ENCODE peak calls at places on chromosomes 7 and 10, in ten cellular contexts. N is transverse colon, Z is WERI-Rb-1, Q is neural progenitor cell, G is foreskin fibroblast, B is thoracic aorta, E is cardiac fibroblast, Y is AG04449, C is cardiac muscle cell, F is IMR-90. O is an unnamed sample.

GRCh38 chr10:117532451-117533107 is 10.0 kb upstream of the EMX2 start:
- DNase-seq in N (no peak), Z (no peak), Q (peak), G (peak), B (no peak), E (no peak), Y (no peak), C (no peak), F (no peak), O (no peak)

GRCh38 chr10:95268438-95268837 is 22.4 kb downstream of the PDLIM1 start:
- DNase-seq in N (no peak), Z (no peak), Q (peak), G (no peak), B (no peak), E (peak), Y (no peak), C (peak), F (peak), O (peak)

GRCh38 chr10:99234067-99234738 is 1.4 kb downstream of the HPSE2 start:
- DNase-seq in N (peak), Z (peak), Q (peak), G (peak), B (no peak), E (peak), Y (no peak), C (peak), F (peak), O (peak)

GRCh38 chr7:69334706-69335105 is 263.6 kb upstream of the AUTS2 start:
- DNase-seq in N (no peak), Z (no peak), Q (no peak), G (no peak), B (no peak), E (no peak), Y (no peak), C (no peak), F (no peak), O (no peak)

GRCh38 chr7:157691521-157692155 is 354.8 kb downstream of the DNAJB6 start:
- DNase-seq in N (no peak), Z (peak), Q (peak), G (peak), B (no peak), E (peak), Y (no peak), C (no peak), F (no peak), O (no peak)

GRCh38 chr7:114653391-114654088 is 238.9 kb downstream of the FOXP2 start:
- DNase-seq in N (no peak), Z (no peak), Q (no peak), G (peak), B (no peak), E (no peak), Y (no peak), C (peak), F (peak), O (peak)

GRCh38 chr10:119652361-119652760 is 1.2 kb downstream of the BAG3 start:
- DNase-seq in N (no peak), Z (no peak), Q (peak), G (peak), B (no peak), E (peak), Y (peak), C (peak), F (peak), O (peak)

GRCh38 chr7:50206521-50207250 is 97.8 kb upstream of the IKZF1 start:
- DNase-seq in N (peak), Z (no peak), Q (no peak), G (no peak), B (no peak), E (no peak), Y (no peak), C (no peak), F (no peak), O (no peak)

GRCh38 chr10:52818019-52818418 is 45.4 kb upstream of the MBL2 start:
- DNase-seq in N (no peak), Z (peak), Q (peak), G (peak), B (no peak), E (peak), Y (no peak), C (peak), F (peak), O (peak)

GRCh38 chr10:6757119-6757518 is 177.0 kb upstream of the PRKCQ start:
- DNase-seq in N (peak), Z (no peak), Q (no peak), G (no peak), B (no peak), E (no peak), Y (no peak), C (no peak), F (no peak), O (no peak)

GRCh38 chr10:28652703-28653102 is 24.6 kb upstream of the BAMBI start:
- DNase-seq in N (no peak), Z (no peak), Q (no peak), G (no peak), B (no peak), E (no peak), Y (no peak), C (no peak), F (no peak), O (no peak)

GRCh38 chr7:23205861-23206510 is 24.1 kb downstream of the NUP42 start:
- DNase-seq in N (no peak), Z (no peak), Q (no peak), G (peak), B (no peak), E (no peak), Y (no peak), C (no peak), F (no peak), O (peak)

GRCh38 chr10:119190954-119191619 is 12.5 kb upstream of the PRDX3 start:
- DNase-seq in N (no peak), Z (no peak), Q (no peak), G (no peak), B (no peak), E (no peak), Y (no peak), C (no peak), F (no peak), O (no peak)

GRCh38 chr10:12448340-12448728 is 99.0 kb downstream of the CAMK1D start:
- DNase-seq in N (no peak), Z (no peak), Q (no peak), G (no peak), B (no peak), E (no peak), Y (no peak), C (no peak), F (no peak), O (no peak)

GRCh38 chr7:101240226-101241014 is 2.8 kb upstream of the CLDN15 start:
- DNase-seq in N (no peak), Z (peak), Q (no peak), G (no peak), B (no peak), E (no peak), Y (no peak), C (no peak), F (no peak), O (no peak)

GRCh38 chr10:36779238-36779846 is 346.1 kb upstream of the ANKRD30A start:
- DNase-seq in N (peak), Z (peak), Q (peak), G (peak), B (no peak), E (peak), Y (peak), C (peak), F (peak), O (peak)

GRCh38 chr10:100998991-100999741 is 442 bp upstream of the LZTS2 start:
- DNase-seq in N (peak), Z (peak), Q (peak), G (peak), B (no peak), E (peak), Y (no peak), C (peak), F (peak), O (peak)

GRCh38 chr7:45653209-45653907 is 79.2 kb downstream of the ADCY1 start:
- DNase-seq in N (no peak), Z (no peak), Q (no peak), G (no peak), B (no peak), E (no peak), Y (no peak), C (no peak), F (no peak), O (no peak)

GRCh38 chr7:130314305-130314704 is 21.3 kb downstream of the CPA4 start:
- DNase-seq in N (no peak), Z (no peak), Q (no peak), G (no peak), B (no peak), E (no peak), Y (no peak), C (no peak), F (no peak), O (no peak)

GRCh38 chr10:46557319-46558140 is 1.1 kb upstream of the GPRIN2 start:
- DNase-seq in N (peak), Z (peak), Q (no peak), G (no peak), B (peak), E (no peak), Y (no peak), C (no peak), F (no peak), O (no peak)

GRCh38 chr7:131890191-131890590 is 333.8 kb upstream of the PODXL start:
- DNase-seq in N (no peak), Z (no peak), Q (no peak), G (no peak), B (no peak), E (no peak), Y (no peak), C (no peak), F (no peak), O (peak)

GRCh38 chr7:120553497-120553896 is 280.5 kb downstream of the KCND2 start:
- DNase-seq in N (no peak), Z (no peak), Q (no peak), G (no peak), B (no peak), E (no peak), Y (no peak), C (no peak), F (no peak), O (no peak)

GRCh38 chr7:41855798-41856197 is 152.9 kb upstream of the INHBA start:
- DNase-seq in N (no peak), Z (no peak), Q (no peak), G (peak), B (no peak), E (peak), Y (no peak), C (no peak), F (peak), O (no peak)

GRCh38 chr10:21315321-21316220 is 209.9 kb downstream of the SKIDA1 start:
- DNase-seq in N (no peak), Z (no peak), Q (peak), G (peak), B (peak), E (peak), Y (peak), C (peak), F (peak), O (peak)

GRCh38 chr7:147916573-147916972 is 674.0 kb upstream of the C7orf33 start:
- DNase-seq in N (no peak), Z (no peak), Q (no peak), G (no peak), B (no peak), E (no peak), Y (no peak), C (no peak), F (no peak), O (no peak)

GRCh38 chr10:105679781-105680180 is 1038.7 kb downstream of the SORCS3 start:
- DNase-seq in N (no peak), Z (no peak), Q (peak), G (no peak), B (no peak), E (no peak), Y (no peak), C (no peak), F (no peak), O (no peak)
- TF ChIP-seq CTCF in N (no peak), Z (no peak), Q (peak), G (no peak), B (no peak), E (no peak), Y (no peak), C (no peak), F (no peak), O (no peak)

GRCh38 chr7:76050545-76050944 is 2.6 kb downstream of the MDH2 start:
- DNase-seq in N (no peak), Z (no peak), Q (no peak), G (no peak), B (no peak), E (no peak), Y (no peak), C (no peak), F (no peak), O (no peak)
- H3K4me3 ChIP-seq in N (no peak), Z (no peak), Q (no peak), G (no peak), B (no peak), E (no peak), Y (no peak), C (no peak), F (no peak), O (no peak)

DNA sequence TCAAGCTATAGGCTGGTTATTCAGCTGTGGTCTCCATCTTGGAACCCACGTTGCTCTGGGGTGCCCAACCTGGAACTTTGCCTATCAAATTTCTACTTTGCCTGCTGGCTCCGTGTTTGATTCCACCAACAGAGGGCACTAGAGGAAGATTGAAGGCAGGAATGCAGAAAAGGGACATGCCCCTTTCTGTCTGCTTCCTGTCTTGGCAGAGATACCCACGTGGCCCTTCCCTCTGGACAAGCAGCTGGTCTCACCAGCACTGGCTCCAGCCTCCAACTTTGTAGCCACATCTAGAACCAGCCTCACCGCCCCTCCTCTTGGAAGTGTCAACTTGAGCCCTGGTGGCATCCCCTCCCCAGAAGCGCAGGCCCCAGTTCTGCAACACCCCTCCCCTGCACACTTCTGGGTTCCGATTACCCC is 52.1 kb upstream of the ZNF438 start:
- DNase-seq in N (peak), Z (peak), Q (peak), G (peak), B (no peak), E (peak), Y (no peak), C (peak), F (peak), O (peak)
- TF ChIP-seq CTCF in N (peak), Z (peak), Q (peak), G (peak), B (peak), E (peak), Y (peak), C (peak), F (peak), O (peak)

DNA sequence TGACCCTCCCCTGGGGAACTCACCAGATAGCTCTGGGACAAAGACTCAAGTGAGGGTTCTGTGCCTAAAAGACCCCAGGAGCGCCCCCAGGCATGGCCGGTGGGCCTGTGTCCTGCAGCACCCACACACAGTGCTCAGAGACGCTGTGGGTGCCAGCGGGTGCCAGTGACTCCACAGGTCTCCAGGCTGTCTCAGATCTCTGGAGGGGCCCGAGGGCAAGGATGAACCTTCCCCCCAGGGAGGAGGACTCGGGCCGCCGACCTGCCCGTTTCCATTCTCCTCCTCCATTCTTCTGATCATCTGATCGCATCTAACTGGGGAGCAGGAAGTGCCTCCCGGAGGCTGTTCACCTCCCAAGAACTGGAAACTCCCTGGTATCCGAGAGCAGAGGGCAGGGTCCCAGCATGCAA is 980 bp downstream of the ADAM8 start:
- DNase-seq in N (no peak), Z (no peak), Q (no peak), G (peak), B (no peak), E (no peak), Y (no peak), C (no peak), F (no peak), O (no peak)
- H3K4me3 ChIP-seq in N (peak), Z (no peak), Q (no peak), G (no peak), B (peak), E (no peak), Y (no peak), C (no peak), F (no peak), O (no peak)

DNA sequence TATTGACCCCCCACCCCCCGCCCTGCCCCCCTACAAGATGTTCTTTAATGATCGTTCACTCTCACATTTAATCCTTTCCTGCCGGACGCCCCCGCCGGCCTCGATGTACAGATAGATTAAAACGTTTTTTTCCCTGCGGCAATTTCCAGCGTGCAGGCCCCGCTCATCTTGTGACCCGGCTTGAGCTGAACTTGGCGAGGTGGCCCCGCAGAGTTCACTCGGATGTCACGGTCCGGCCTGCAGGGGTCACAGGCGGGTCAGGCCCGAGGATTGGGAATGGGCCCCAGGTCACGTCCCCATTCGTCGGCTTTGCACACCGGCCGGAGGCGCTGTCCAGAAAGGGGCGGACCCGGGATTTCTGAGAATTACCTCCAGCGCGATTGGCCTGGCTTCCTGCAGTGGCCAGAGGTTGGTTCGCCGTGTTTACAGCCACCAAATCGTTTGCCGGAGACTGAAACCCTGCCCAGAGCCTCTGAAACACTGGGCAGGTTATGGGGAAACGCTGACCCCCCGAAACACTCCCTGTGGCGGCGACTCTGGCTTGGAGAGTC is 1.9 kb upstream of the CYP26A1 start:
- DNase-seq in N (peak), Z (peak), Q (peak), G (peak), B (no peak), E (no peak), Y (no peak), C (peak), F (no peak), O (no peak)
- TF ChIP-seq CTCF in N (no peak), Z (no peak), Q (peak), G (no peak), B (no peak), E (no peak), Y (no peak), C (no peak), F (no peak), O (peak)

GRCh38 chr10:1425886-1426285 is 311.4 kb downstream of the ADARB2 start:
- DNase-seq in N (no peak), Z (no peak), Q (no peak), G (no peak), B (no peak), E (no peak), Y (no peak), C (no peak), F (no peak), O (no peak)
- H3K4me3 ChIP-seq in N (no peak), Z (no peak), Q (no peak), G (no peak), B (no peak), E (no peak), Y (no peak), C (no peak), F (no peak), O (no peak)

GRCh38 chr7:18693401-18693800 is 197.9 kb downstream of the HDAC9 start:
- DNase-seq in N (no peak), Z (peak), Q (peak), G (peak), B (no peak), E (peak), Y (peak), C (peak), F (peak), O (peak)
- TF ChIP-seq CTCF in N (no peak), Z (peak), Q (peak), G (peak), B (peak), E (peak), Y (peak), C (peak), F (peak), O (peak)

DNA sequence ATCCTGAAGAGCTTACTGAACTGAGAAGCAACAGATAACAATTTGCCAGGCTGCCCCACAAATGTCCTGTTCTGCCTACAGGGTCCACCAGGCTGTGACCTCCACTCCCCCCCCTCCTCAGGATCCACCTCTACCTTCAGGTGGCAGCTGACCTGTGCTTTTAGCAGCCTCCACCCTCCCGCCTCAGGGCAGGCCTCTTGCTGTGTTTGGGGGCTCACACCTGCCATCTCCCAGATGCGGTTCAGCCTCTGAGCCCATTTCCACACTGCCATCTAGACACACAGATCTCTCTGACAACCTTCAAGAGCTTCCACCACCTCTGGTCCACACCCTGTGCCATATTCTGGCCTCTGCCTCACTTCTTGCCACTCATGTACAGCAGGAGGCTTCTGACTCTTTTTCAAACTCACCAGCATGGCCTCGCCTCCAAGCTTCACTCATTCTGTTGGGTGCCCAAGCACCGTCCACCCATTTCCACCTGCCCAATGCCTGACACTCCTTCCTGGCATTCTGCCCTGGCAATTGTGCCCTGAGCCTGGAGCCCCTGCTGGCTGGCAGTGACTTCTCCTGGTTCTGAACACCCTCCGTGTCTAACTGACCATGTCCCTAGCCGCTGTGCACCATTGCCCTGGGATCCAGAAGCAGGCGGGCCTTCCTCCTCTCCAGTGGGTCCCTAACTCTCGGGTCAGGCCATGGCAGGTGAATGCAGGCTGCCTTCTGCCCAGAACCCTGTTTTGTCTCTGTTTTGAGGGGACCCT is 18.4 kb downstream of the TMEM72 start:
- DNase-seq in N (no peak), Z (no peak), Q (no peak), G (no peak), B (no peak), E (no peak), Y (no peak), C (no peak), F (no peak), O (no peak)
- H3K4me3 ChIP-seq in N (no peak), Z (no peak), Q (no peak), G (no peak), B (no peak), E (no peak), Y (no peak), C (no peak), F (no peak), O (no peak)